ENCODE peak calls at places on chromosomes 16 and 17, in nine cellular contexts. L is GM23248; S is HL-60; A is activated CD8-positive, alpha-beta memory T cell treated with anti-CD3 and anti-CD28 coated beads for 1 hour; G is NCI-H1092 treated with DMSO at 0.1 percent for 48 hours; D is activated CD4-positive, alpha-beta T cell treated with anti-CD3 and anti-CD28 coated beads, Interleukin-2, amount 50 U/mL, for 48 hours; Q is head of caudate nucleus; Y is T-helper 1 cell; W is AG08395. Z is an unnamed sample.
A peak's percentile ranks its signal among the peaks of the same experiment; 100 is the strongest.

GRCh38 chr16:53884748-53885147 is 180.8 kb downstream of the FTO start:
- DNase-seq in A (no peak), W (no peak), G (no peak), Q (no peak), D (no peak), S (no peak), L (peak; percentile 24), Y (no peak), Z (no peak)

GRCh38 chr17:57589151-57590034 is 155.7 kb downstream of the CCDC182 start:
- DNase-seq in A (no peak), L (no peak), G (no peak), D (no peak), Q (no peak), Y (no peak), S (no peak), W (no peak), Z (no peak)

GRCh38 chr17:39080416-39081179 is 70.8 kb downstream of the PLXDC1 start:
- DNase-seq in G (no peak), L (peak; percentile 86), A (no peak), D (no peak), W (peak; percentile 76), Y (no peak), S (no peak), Q (no peak), Z (peak; percentile 30)

GRCh38 chr17:71632328-71632727 is 488.5 kb upstream of the SOX9 start:
- DNase-seq in G (peak; percentile 78), L (peak; percentile 58), D (no peak), Y (no peak), Q (no peak), A (no peak), S (no peak), W (peak; percentile 14), Z (no peak)

GRCh38 chr16:67181346-67181745 is 2.4 kb downstream of the MATCAP1 start:
- DNase-seq in G (no peak), Y (no peak), A (no peak), L (peak; percentile 92), D (no peak), S (no peak), Q (no peak), W (peak; percentile 80), Z (no peak)

GRCh38 chr16:69412287-69412686 is 12.1 kb upstream of the CYB5B start:
- DNase-seq in D (no peak), A (no peak), Q (no peak), W (no peak), L (no peak), G (no peak), S (no peak), Y (no peak), Z (no peak)

GRCh38 chr17:81868674-81869220 is 2.4 kb downstream of the ARHGDIA start:
- DNase-seq in Y (no peak), L (peak; percentile 78), G (no peak), A (no peak), Q (no peak), D (peak; percentile 25), W (peak; percentile 71), S (no peak), Z (no peak)

GRCh38 chr17:20986767-20987510 is 55.9 kb downstream of the USP22 start:
- DNase-seq in D (no peak), Y (no peak), W (no peak), G (no peak), S (no peak), Q (no peak), L (no peak), A (no peak), Z (no peak)

GRCh38 chr16:86577314-86577971 is 906 bp upstream of the FOXL1 start:
- DNase-seq in G (no peak), L (peak; percentile 41), A (no peak), S (no peak), D (no peak), Y (no peak), W (no peak), Q (no peak), Z (no peak)

GRCh38 chr16:52861614-52862022 is 191.1 kb downstream of the CHD9NB start:
- DNase-seq in D (no peak), A (no peak), W (no peak), Y (no peak), L (peak; percentile 0), Q (no peak), S (no peak), G (peak; percentile 86), Z (peak; percentile 73)

GRCh38 chr17:43106552-43106951 is 18.6 kb downstream of the BRCA1 start:
- DNase-seq in Q (no peak), W (no peak), D (no peak), G (no peak), A (no peak), S (no peak), Y (no peak), L (no peak), Z (no peak)